ENCODE peak calls at places on chromosomes 1 and 21, in seven cellular contexts. One of them, this sample, is unnamed.

GRCh38 chr1:33275200-33275599 is 18.9 kb downstream of the ZNF362 start:
- DNase-seq in activated naive CD4-positive, alpha-beta T cell treated with anti-CD3 and anti-CD28 coated beads, Interleukin-2, amount 50 U/mL, for 16 hours: no peak
- DNase-seq in NCI-H345: no peak
- DNase-seq in left lung: no peak
- DNase-seq in NCI-H1417 treated with DMSO at 0.1 percent for 48 hours: no peak
- DNase-seq in GM12892: no peak
- DNase-seq in memory B cell: no peak
- DNase-seq in this sample: no peak

GRCh38 chr1:219650880-219651279 is 38.0 kb upstream of the ZC3H11B start:
- DNase-seq in activated naive CD4-positive, alpha-beta T cell treated with anti-CD3 and anti-CD28 coated beads, Interleukin-2, amount 50 U/mL, for 16 hours: no peak
- DNase-seq in NCI-H345: no peak
- DNase-seq in left lung: no peak
- DNase-seq in NCI-H1417 treated with DMSO at 0.1 percent for 48 hours: no peak
- DNase-seq in GM12892: no peak
- DNase-seq in memory B cell: no peak
- DNase-seq in this sample: no peak

GRCh38 chr21:35831791-35832190 is 228.5 kb downstream of the SETD4 start:
- DNase-seq in activated naive CD4-positive, alpha-beta T cell treated with anti-CD3 and anti-CD28 coated beads, Interleukin-2, amount 50 U/mL, for 16 hours: no peak
- DNase-seq in NCI-H345: no peak
- DNase-seq in left lung: no peak
- DNase-seq in NCI-H1417 treated with DMSO at 0.1 percent for 48 hours: no peak
- DNase-seq in GM12892: no peak
- DNase-seq in memory B cell: no peak
- DNase-seq in this sample: no peak

GRCh38 chr1:62508187-62508758 is 71.4 kb downstream of the USP1 start:
- DNase-seq in activated naive CD4-positive, alpha-beta T cell treated with anti-CD3 and anti-CD28 coated beads, Interleukin-2, amount 50 U/mL, for 16 hours: no peak
- DNase-seq in NCI-H345: peak; percentile 17
- DNase-seq in left lung: no peak
- DNase-seq in NCI-H1417 treated with DMSO at 0.1 percent for 48 hours: no peak
- DNase-seq in GM12892: no peak
- DNase-seq in memory B cell: no peak
- DNase-seq in this sample: no peak

GRCh38 chr1:220876511-220877347 is 2.5 kb upstream of the HLX start:
- DNase-seq in activated naive CD4-positive, alpha-beta T cell treated with anti-CD3 and anti-CD28 coated beads, Interleukin-2, amount 50 U/mL, for 16 hours: no peak
- DNase-seq in NCI-H345: no peak
- DNase-seq in left lung: no peak
- DNase-seq in NCI-H1417 treated with DMSO at 0.1 percent for 48 hours: no peak
- DNase-seq in GM12892: peak; percentile 14
- DNase-seq in memory B cell: no peak
- DNase-seq in this sample: peak; percentile 63

GRCh38 chr1:198575715-198576641 is 35.5 kb upstream of the ATP6V1G3 start:
- DNase-seq in activated naive CD4-positive, alpha-beta T cell treated with anti-CD3 and anti-CD28 coated beads, Interleukin-2, amount 50 U/mL, for 16 hours: no peak
- DNase-seq in NCI-H345: no peak
- DNase-seq in left lung: no peak
- DNase-seq in NCI-H1417 treated with DMSO at 0.1 percent for 48 hours: no peak
- DNase-seq in GM12892: no peak
- DNase-seq in memory B cell: no peak
- DNase-seq in this sample: no peak

GRCh38 chr1:223316082-223316481 is 47.9 kb downstream of the SUSD4 start:
- DNase-seq in activated naive CD4-positive, alpha-beta T cell treated with anti-CD3 and anti-CD28 coated beads, Interleukin-2, amount 50 U/mL, for 16 hours: no peak
- DNase-seq in NCI-H345: no peak
- DNase-seq in left lung: no peak
- DNase-seq in NCI-H1417 treated with DMSO at 0.1 percent for 48 hours: no peak
- DNase-seq in GM12892: no peak
- DNase-seq in memory B cell: no peak
- DNase-seq in this sample: no peak

GRCh38 chr1:39435597-39435996 is 55.8 kb upstream of the BMP8A start:
- DNase-seq in activated naive CD4-positive, alpha-beta T cell treated with anti-CD3 and anti-CD28 coated beads, Interleukin-2, amount 50 U/mL, for 16 hours: no peak
- DNase-seq in NCI-H345: no peak
- DNase-seq in left lung: no peak
- DNase-seq in NCI-H1417 treated with DMSO at 0.1 percent for 48 hours: no peak
- DNase-seq in GM12892: no peak
- DNase-seq in memory B cell: no peak
- DNase-seq in this sample: no peak

GRCh38 chr1:244104309-244105060 is 53.4 kb downstream of the ZBTB18 start:
- DNase-seq in activated naive CD4-positive, alpha-beta T cell treated with anti-CD3 and anti-CD28 coated beads, Interleukin-2, amount 50 U/mL, for 16 hours: no peak
- DNase-seq in NCI-H345: no peak
- DNase-seq in left lung: no peak
- DNase-seq in NCI-H1417 treated with DMSO at 0.1 percent for 48 hours: no peak
- DNase-seq in GM12892: no peak
- DNase-seq in memory B cell: no peak
- DNase-seq in this sample: no peak

GRCh38 chr1:153355445-153356071 is 2.1 kb upstream of the S100A9 start:
- DNase-seq in activated naive CD4-positive, alpha-beta T cell treated with anti-CD3 and anti-CD28 coated beads, Interleukin-2, amount 50 U/mL, for 16 hours: peak; percentile 30
- DNase-seq in NCI-H345: peak; percentile 89
- DNase-seq in left lung: peak; percentile 80
- DNase-seq in NCI-H1417 treated with DMSO at 0.1 percent for 48 hours: no peak
- DNase-seq in GM12892: no peak
- DNase-seq in memory B cell: no peak
- DNase-seq in this sample: peak; percentile 90

GRCh38 chr1:197013234-197013633 is 35.9 kb downstream of the CFHR5 start:
- DNase-seq in activated naive CD4-positive, alpha-beta T cell treated with anti-CD3 and anti-CD28 coated beads, Interleukin-2, amount 50 U/mL, for 16 hours: no peak
- DNase-seq in NCI-H345: no peak
- DNase-seq in left lung: no peak
- DNase-seq in NCI-H1417 treated with DMSO at 0.1 percent for 48 hours: no peak
- DNase-seq in GM12892: no peak
- DNase-seq in memory B cell: no peak
- DNase-seq in this sample: no peak

GRCh38 chr1:32716312-32717126 is 13.9 kb upstream of the SYNC start:
- DNase-seq in activated naive CD4-positive, alpha-beta T cell treated with anti-CD3 and anti-CD28 coated beads, Interleukin-2, amount 50 U/mL, for 16 hours: peak; percentile 43
- DNase-seq in NCI-H345: peak; percentile 97
- DNase-seq in left lung: peak; percentile 93
- DNase-seq in NCI-H1417 treated with DMSO at 0.1 percent for 48 hours: peak; percentile 82
- DNase-seq in GM12892: peak; percentile 58
- DNase-seq in memory B cell: no peak
- DNase-seq in this sample: peak; percentile 96

GRCh38 chr1:166182281-166182680 is 15.5 kb upstream of the FAM78B start:
- DNase-seq in activated naive CD4-positive, alpha-beta T cell treated with anti-CD3 and anti-CD28 coated beads, Interleukin-2, amount 50 U/mL, for 16 hours: no peak
- DNase-seq in NCI-H345: no peak
- DNase-seq in left lung: no peak
- DNase-seq in NCI-H1417 treated with DMSO at 0.1 percent for 48 hours: no peak
- DNase-seq in GM12892: no peak
- DNase-seq in memory B cell: no peak
- DNase-seq in this sample: no peak

GRCh38 chr1:154752273-154753030 is 117.6 kb downstream of the KCNN3 start:
- DNase-seq in activated naive CD4-positive, alpha-beta T cell treated with anti-CD3 and anti-CD28 coated beads, Interleukin-2, amount 50 U/mL, for 16 hours: no peak
- DNase-seq in NCI-H345: no peak
- DNase-seq in left lung: no peak
- DNase-seq in NCI-H1417 treated with DMSO at 0.1 percent for 48 hours: no peak
- DNase-seq in GM12892: no peak
- DNase-seq in memory B cell: no peak
- DNase-seq in this sample: no peak

GRCh38 chr1:217805792-217806191 is 174.6 kb downstream of the SPATA17 start:
- DNase-seq in activated naive CD4-positive, alpha-beta T cell treated with anti-CD3 and anti-CD28 coated beads, Interleukin-2, amount 50 U/mL, for 16 hours: no peak
- DNase-seq in NCI-H345: no peak
- DNase-seq in left lung: no peak
- DNase-seq in NCI-H1417 treated with DMSO at 0.1 percent for 48 hours: no peak
- DNase-seq in GM12892: no peak
- DNase-seq in memory B cell: no peak
- DNase-seq in this sample: no peak

GRCh38 chr1:35506960-35507901 is 50.0 kb downstream of the KIAA0319L start:
- DNase-seq in activated naive CD4-positive, alpha-beta T cell treated with anti-CD3 and anti-CD28 coated beads, Interleukin-2, amount 50 U/mL, for 16 hours: no peak
- DNase-seq in NCI-H345: no peak
- DNase-seq in left lung: no peak
- DNase-seq in NCI-H1417 treated with DMSO at 0.1 percent for 48 hours: no peak
- DNase-seq in GM12892: no peak
- DNase-seq in memory B cell: no peak
- DNase-seq in this sample: no peak

GRCh38 chr1:208039536-208040332 is 128.8 kb upstream of the CD34 start:
- DNase-seq in activated naive CD4-positive, alpha-beta T cell treated with anti-CD3 and anti-CD28 coated beads, Interleukin-2, amount 50 U/mL, for 16 hours: no peak
- DNase-seq in NCI-H345: no peak
- DNase-seq in left lung: no peak
- DNase-seq in NCI-H1417 treated with DMSO at 0.1 percent for 48 hours: no peak
- DNase-seq in GM12892: no peak
- DNase-seq in memory B cell: no peak
- DNase-seq in this sample: no peak

GRCh38 chr1:115677172-115677542 is 35.4 kb downstream of the VANGL1 start:
- DNase-seq in activated naive CD4-positive, alpha-beta T cell treated with anti-CD3 and anti-CD28 coated beads, Interleukin-2, amount 50 U/mL, for 16 hours: no peak
- DNase-seq in NCI-H345: no peak
- DNase-seq in left lung: no peak
- DNase-seq in NCI-H1417 treated with DMSO at 0.1 percent for 48 hours: no peak
- DNase-seq in GM12892: no peak
- DNase-seq in memory B cell: no peak
- DNase-seq in this sample: no peak

GRCh38 chr21:44983421-44984206 is 43.8 kb downstream of the SLX9 start:
- DNase-seq in activated naive CD4-positive, alpha-beta T cell treated with anti-CD3 and anti-CD28 coated beads, Interleukin-2, amount 50 U/mL, for 16 hours: no peak
- DNase-seq in NCI-H345: no peak
- DNase-seq in left lung: no peak
- DNase-seq in NCI-H1417 treated with DMSO at 0.1 percent for 48 hours: no peak
- DNase-seq in GM12892: no peak
- DNase-seq in memory B cell: no peak
- DNase-seq in this sample: peak; percentile 29

GRCh38 chr1:222777977-222778376 is 36.9 kb upstream of the DISP1 start:
- DNase-seq in activated naive CD4-positive, alpha-beta T cell treated with anti-CD3 and anti-CD28 coated beads, Interleukin-2, amount 50 U/mL, for 16 hours: no peak
- DNase-seq in NCI-H345: peak; percentile 90
- DNase-seq in left lung: no peak
- DNase-seq in NCI-H1417 treated with DMSO at 0.1 percent for 48 hours: no peak
- DNase-seq in GM12892: no peak
- DNase-seq in memory B cell: no peak
- DNase-seq in this sample: no peak

This sample was measured in lower lobe of right lung.